ENCODE peak calls at places on chromosomes 16 and 17, in eight cellular contexts. S, N, J, L, G, U, F and R are unnamed samples.
A peak's percentile ranks its signal among the peaks of the same experiment; 100 is the strongest.

GRCh38 chr17:68600881-68601564 is at the start of gene FAM20A:
- DNase-seq in S (no peak), N (peak; percentile 18), J (peak; percentile 91), L (no peak), G (no peak), U (no peak), F (no peak), R (no peak)

GRCh38 chr16:25198021-25198420 is 18.7 kb upstream of the AQP8 start:
- DNase-seq in S (no peak), N (no peak), J (no peak), L (no peak), G (no peak), U (peak; percentile 22), F (no peak), R (no peak)

GRCh38 chr16:89658221-89658879 is 714 bp downstream of the SPATA33 start:
- DNase-seq in S (no peak), N (no peak), J (no peak), L (no peak), G (no peak), U (no peak), F (no peak), R (no peak)

GRCh38 chr16:78091419-78091818 is 8.0 kb upstream of the WWOX start:
- DNase-seq in S (no peak), N (no peak), J (no peak), L (no peak), G (no peak), U (no peak), F (no peak), R (no peak)

GRCh38 chr17:1732241-1733046 is 7.9 kb downstream of the WDR81 start:
- DNase-seq in S (no peak), N (no peak), J (no peak), L (no peak), G (no peak), U (no peak), F (no peak), R (no peak)

GRCh38 chr17:45091778-45092425 is 30.8 kb downstream of the NMT1 start:
- DNase-seq in S (no peak), N (no peak), J (no peak), L (no peak), G (no peak), U (no peak), F (no peak), R (no peak)

GRCh38 chr17:320809-321385 is 31.7 kb downstream of the RPH3AL start:
- DNase-seq in S (no peak), N (no peak), J (no peak), L (no peak), G (no peak), U (no peak), F (no peak), R (no peak)

GRCh38 chr16:715448-716249 is 731 bp downstream of the METRN start:
- DNase-seq in S (no peak), N (no peak), J (no peak), L (no peak), G (no peak), U (peak; percentile 59), F (no peak), R (peak; percentile 40)

GRCh38 chr16:81595676-81596292 is 151.2 kb downstream of the CMIP start:
- DNase-seq in S (no peak), N (no peak), J (no peak), L (no peak), G (no peak), U (no peak), F (no peak), R (no peak)

GRCh38 chr16:50841081-50841886 is 99.4 kb downstream of the CYLD start:
- DNase-seq in S (peak; percentile 14), N (no peak), J (no peak), L (no peak), G (no peak), U (no peak), F (peak; percentile 24), R (peak; percentile 62)

GRCh38 chr17:74442670-74443515 is 11.0 kb downstream of the GPRC5C start:
- DNase-seq in S (no peak), N (no peak), J (peak; percentile 97), L (peak; percentile 59), G (peak; percentile 14), U (peak; percentile 53), F (no peak), R (no peak)

GRCh38 chr17:36544049-36544319 is 735 bp upstream of the GGNBP2 start:
- DNase-seq in S (peak; percentile 10), N (no peak), J (no peak), L (peak; percentile 0), G (no peak), U (peak; percentile 62), F (no peak), R (peak; percentile 17)

GRCh38 chr16:67111951-67112444 is 2.3 kb downstream of the PHAF1 start:
- DNase-seq in S (no peak), N (no peak), J (no peak), L (no peak), G (no peak), U (no peak), F (no peak), R (no peak)

GRCh38 chr17:46026045-46026814 is 27.2 kb downstream of the STH start:
- DNase-seq in S (no peak), N (no peak), J (no peak), L (no peak), G (no peak), U (no peak), F (no peak), R (no peak)

GRCh38 chr17:79809530-79810137 is 12.8 kb upstream of the CBX8 start:
- DNase-seq in S (no peak), N (no peak), J (no peak), L (peak; percentile 70), G (no peak), U (no peak), F (no peak), R (no peak)

GRCh38 chr17:67525239-67526135 is 148.4 kb downstream of the PITPNC1 start:
- DNase-seq in S (no peak), N (no peak), J (no peak), L (no peak), G (no peak), U (no peak), F (no peak), R (no peak)

GRCh38 chr16:85429776-85430522 is 183.2 kb upstream of the GSE1 start:
- DNase-seq in S (no peak), N (no peak), J (no peak), L (no peak), G (no peak), U (no peak), F (no peak), R (no peak)

GRCh38 chr16:78432451-78432850 is 333.0 kb downstream of the WWOX start:
- DNase-seq in S (no peak), N (no peak), J (peak; percentile 24), L (no peak), G (no peak), U (no peak), F (no peak), R (no peak)

GRCh38 chr16:89478576-89479221 is 11.7 kb downstream of the ANKRD11 start:
- DNase-seq in S (no peak), N (no peak), J (no peak), L (no peak), G (no peak), U (peak; percentile 81), F (no peak), R (no peak)

GRCh38 chr17:74532115-74532514 is 840 bp upstream of the CD300LB start:
- DNase-seq in S (no peak), N (no peak), J (no peak), L (no peak), G (no peak), U (peak; percentile 75), F (no peak), R (no peak)

GRCh38 chr16:14289692-14290340 is 218.7 kb downstream of the MRTFB start:
- DNase-seq in S (no peak), N (no peak), J (no peak), L (peak; percentile 36), G (no peak), U (peak; percentile 39), F (no peak), R (no peak)

GRCh38 chr16:85238233-85238647 is 126.0 kb upstream of the CIBAR2 start:
- DNase-seq in S (no peak), N (peak; percentile 84), J (peak; percentile 93), L (no peak), G (no peak), U (no peak), F (no peak), R (no peak)

GRCh38 chr16:74829637-74830036 is 55.0 kb upstream of the FA2H start:
- DNase-seq in S (no peak), N (no peak), J (no peak), L (no peak), G (no peak), U (no peak), F (no peak), R (no peak)